ENCODE peak calls at places on chromosome 15, in four cellular contexts. W is GM12878, N is HepG2, Z is H1. V is an unnamed sample.

GRCh38 chr15:35674873-35675781 is 129.2 kb upstream of the DPH6 start:
- DNase-seq in W (peak; percentile 12), N (no peak), Z (no peak), V (no peak)

GRCh38 chr15:101490922-101491738 is 1.6 kb upstream of the PCSK6 start:
- DNase-seq in W (no peak), N (no peak), Z (no peak), V (no peak)

GRCh38 chr15:78353093-78353492 is 12.9 kb downstream of the CRABP1 start:
- DNase-seq in W (peak; percentile 2), N (peak; percentile 22), Z (no peak), V (no peak)

GRCh38 chr15:100879046-100879445 is 585 bp upstream of the ALDH1A3 start:
- DNase-seq in W (no peak), N (no peak), Z (no peak), V (no peak)

GRCh38 chr15:35060591-35060990 is 24.5 kb downstream of the NANOGP8 start:
- DNase-seq in W (no peak), N (no peak), Z (no peak), V (no peak)

GRCh38 chr15:79185199-79185598 is 94.6 kb upstream of the RASGRF1 start:
- DNase-seq in W (no peak), N (no peak), Z (no peak), V (no peak)

GRCh38 chr15:101067660-101068522 is 148.7 kb downstream of the LRRK1 start:
- DNase-seq in W (no peak), N (no peak), Z (no peak), V (no peak)

GRCh38 chr15:58361291-58361759 is 70.5 kb upstream of the LIPC start:
- DNase-seq in W (no peak), N (no peak), Z (no peak), V (no peak)

GRCh38 chr15:30043211-30043655 is 39.5 kb upstream of the GOLGA8J start:
- DNase-seq in W (no peak), N (no peak), Z (no peak), V (no peak)

GRCh38 chr15:99603828-99604227 is 38.0 kb downstream of the MEF2A start:
- DNase-seq in W (no peak), N (no peak), Z (no peak), V (no peak)

GRCh38 chr15:99155961-99156443 is 51.1 kb downstream of the SYNM start:
- DNase-seq in W (no peak), N (peak; percentile 58), Z (no peak), V (no peak)

GRCh38 chr15:28131946-28132345 is 32.8 kb upstream of the OCA2 start:
- DNase-seq in W (no peak), N (no peak), Z (no peak), V (no peak)

GRCh38 chr15:77897896-77898406 is 179.6 kb downstream of the TBC1D2B start:
- DNase-seq in W (no peak), N (no peak), Z (no peak), V (no peak)

GRCh38 chr15:41022487-41023090 is 69.3 kb downstream of the CHAC1 start:
- DNase-seq in W (peak; percentile 21), N (peak; percentile 28), Z (no peak), V (peak; percentile 18)

GRCh38 chr15:64464271-64465005 is 4.1 kb downstream of the ZNF609 start:
- DNase-seq in W (no peak), N (no peak), Z (no peak), V (no peak)

GRCh38 chr15:40721716-40722115 is 26.7 kb downstream of the RAD51 start:
- DNase-seq in W (no peak), N (no peak), Z (no peak), V (no peak)

GRCh38 chr15:78368671-78369070 is 28.5 kb downstream of the CRABP1 start:
- DNase-seq in W (no peak), N (no peak), Z (no peak), V (no peak)

GRCh38 chr15:92882697-92883642 is 17.2 kb upstream of the CHD2 start:
- DNase-seq in W (no peak), N (no peak), Z (no peak), V (no peak)

GRCh38 chr15:66845266-66845785 is 143.3 kb downstream of the SMAD6 start:
- DNase-seq in W (no peak), N (no peak), Z (no peak), V (no peak)

DNA sequence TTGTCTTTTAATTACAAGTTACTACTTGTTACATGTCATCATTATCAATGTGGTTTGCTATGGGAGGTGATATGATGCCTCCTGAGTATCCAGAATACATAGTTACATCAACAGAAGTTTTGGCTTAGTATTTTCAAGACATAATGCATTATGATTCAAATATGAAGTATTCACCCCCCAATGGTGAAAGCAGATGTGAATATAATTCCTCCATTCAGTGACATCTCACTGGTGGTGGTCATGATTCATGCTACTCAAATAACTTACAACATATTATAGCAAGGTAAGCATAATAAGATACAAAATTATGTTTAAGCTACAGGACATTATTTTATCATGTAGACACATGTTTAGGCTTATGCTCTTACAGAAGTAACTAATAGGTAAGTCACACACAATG is 34.9 kb upstream of the TTBK2 start:
- DNase-seq in W (no peak), N (no peak), Z (no peak), V (no peak)
- TF ChIP-seq SUZ12 in W (no peak), N (no peak), Z (no peak), V (no peak)

DNA sequence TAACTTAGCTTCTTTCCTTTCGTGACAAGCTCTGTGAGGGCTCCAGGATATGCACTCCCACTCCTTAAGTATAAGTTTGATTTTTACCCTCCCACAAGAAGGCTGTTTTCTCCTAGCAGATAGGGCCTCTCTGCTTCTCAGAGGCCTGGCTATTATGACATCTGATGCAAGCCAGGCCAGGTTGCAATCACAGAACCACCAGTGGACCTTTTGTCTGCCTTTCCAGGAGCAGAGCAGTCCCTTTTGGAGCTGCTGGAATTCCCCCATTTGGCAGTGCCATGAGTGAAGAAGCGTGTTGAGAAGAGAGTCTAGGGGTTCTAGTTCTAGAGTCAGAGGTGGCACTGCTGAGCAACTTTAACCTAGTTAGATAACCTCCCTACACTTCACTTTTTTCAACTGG is 1004.3 kb upstream of the SEMA6D start:
- DNase-seq in W (no peak), N (no peak), Z (no peak), V (no peak)
- H3K4me1 ChIP-seq in W (no peaks in the 10 kb centered on the region), N (no peaks in the 10 kb centered on the region), Z (no peaks in the 10 kb centered on the region), V (no peaks in the 10 kb centered on the region)

GRCh38 chr15:90240856-90241255 is 6.8 kb downstream of the GDPGP1 start:
- DNase-seq in W (no peak), N (no peak), Z (no peak), V (no peak)
- TF ChIP-seq SUZ12 in W (no peak), N (no peak), Z (no peak), V (no peak)

GRCh38 chr15:85031944-85032587 is 50.4 kb downstream of the PDE8A start:
- DNase-seq in W (no peak), N (no peak), Z (no peak), V (no peak)
- H3K4me1 ChIP-seq in W (peaks cover 23% of the 10 kb centered on the region), N (peaks cover 87% of the 10 kb centered on the region), Z (peaks cover 9% of the 10 kb centered on the region), V (peaks cover 2% of the 10 kb centered on the region)

GRCh38 chr15:49900036-49900435 is 219.0 kb downstream of the ATP8B4 start:
- DNase-seq in W (no peak), N (no peak), Z (no peak), V (no peak)
- TF ChIP-seq SUZ12 in W (no peak), N (no peak), Z (no peak), V (no peak)

DNA sequence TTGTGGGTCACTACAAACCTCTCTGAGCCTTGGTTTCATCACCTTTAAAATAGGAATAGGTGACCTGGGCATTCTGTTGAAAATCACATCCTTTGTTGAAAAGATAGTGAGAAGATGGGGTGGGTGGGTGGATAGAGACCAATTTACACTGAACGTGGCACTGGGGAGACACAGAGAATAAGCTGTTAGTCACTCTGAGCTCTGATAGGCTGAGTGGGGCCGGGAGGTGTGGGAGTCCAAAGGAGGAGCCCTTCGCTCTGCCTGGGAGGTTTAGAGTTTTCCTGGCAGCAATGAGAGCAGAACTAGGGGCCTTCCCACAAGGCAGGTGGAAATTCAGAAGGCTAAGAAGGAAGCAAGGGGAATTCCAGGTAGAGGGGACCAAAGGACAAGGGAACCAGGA is 272.6 kb downstream of the RPLP1 start:
- DNase-seq in W (no peak), N (no peak), Z (no peak), V (no peak)
- H3K4me1 ChIP-seq in W (peaks cover 17% of the 10 kb centered on the region), N (no peaks in the 10 kb centered on the region), Z (peaks cover 11% of the 10 kb centered on the region), V (peaks cover 4% of the 10 kb centered on the region)

GRCh38 chr15:45919806-45920205 is 285.0 kb downstream of the SQOR start:
- DNase-seq in W (no peak), N (peak; percentile 32), Z (no peak), V (no peak)

GRCh38 chr15:45921376-45921775 is 286.5 kb downstream of the SQOR start:
- DNase-seq in W (no peak), N (peak; percentile 10), Z (no peak), V (no peak)

GRCh38 chr15:45914425-45914824 is 279.6 kb downstream of the SQOR start:
- DNase-seq in W (no peak), N (no peak), Z (no peak), V (no peak)

GRCh38 chr15:45921978-45922377 is 287.1 kb downstream of the SQOR start:
- DNase-seq in W (no peak), N (no peak), Z (no peak), V (no peak)

GRCh38 chr15:45918839-45919238 is 284.0 kb downstream of the SQOR start:
- DNase-seq in W (no peak), N (no peak), Z (no peak), V (no peak)
- TF ChIP-seq SUZ12 in W (no peak), N (no peak), Z (no peak), V (no peak)